ENCODE peak calls at places on chromosomes 16 and 17, in five cellular contexts. O is CD8-positive, alpha-beta memory T cell; A is SJSA1; T is GM06990; V is CD8-positive, alpha-beta T cell. Z is an unnamed sample.
A peak's percentile ranks its signal among the peaks of the same experiment; 100 is the strongest.

GRCh38 chr17:55177159-55177913 is 87.4 kb upstream of the HLF start:
- DNase-seq in O (no peak), T (no peak), V (no peak), A (no peak), Z (no peak)

GRCh38 chr17:15413101-15413750 is 54.2 kb downstream of the CDRT4 start:
- DNase-seq in T (no peak), O (no peak), A (no peak), V (no peak), Z (no peak)

GRCh38 chr17:78173025-78173715 is 4.8 kb downstream of the SYNGR2 start:
- DNase-seq in A (no peak), T (peak; percentile 71), V (no peak), O (no peak), Z (peak; percentile 94)

GRCh38 chr17:2981325-2981724 is 82.1 kb downstream of the OR1D5 start:
- DNase-seq in A (no peak), O (no peak), T (no peak), V (no peak), Z (no peak)

GRCh38 chr16:85891033-85891775 is 7.8 kb upstream of the IRF8 start:
- DNase-seq in T (no peak), A (no peak), V (no peak), O (no peak), Z (no peak)

GRCh38 chr16:65366316-65366715 is 244.5 kb upstream of the CDH11 start:
- DNase-seq in V (no peak), T (no peak), O (no peak), A (no peak), Z (no peak)

GRCh38 chr16:4056161-4057105 is 59.8 kb downstream of the ADCY9 start:
- DNase-seq in V (no peak), O (no peak), T (no peak), A (no peak), Z (no peak)

GRCh38 chr16:66520406-66521194 is 29.3 kb downstream of the TK2 start:
- DNase-seq in V (no peak), T (no peak), O (no peak), A (no peak), Z (peak; percentile 37)

GRCh38 chr17:35666070-35666469 is 65.4 kb upstream of the RASL10B start:
- DNase-seq in O (no peak), V (no peak), T (no peak), A (no peak), Z (no peak)

GRCh38 chr16:17296412-17296811 is 174.3 kb downstream of the XYLT1 start:
- DNase-seq in V (no peak), T (no peak), O (no peak), A (no peak), Z (no peak)

GRCh38 chr17:77837917-77838316 is 120.6 kb upstream of the TNRC6C start:
- DNase-seq in V (no peak), A (no peak), T (no peak), O (no peak), Z (no peak)

GRCh38 chr17:17675416-17675815 is 5.8 kb upstream of the RAI1 start:
- DNase-seq in O (no peak), V (no peak), A (no peak), T (no peak), Z (no peak)

GRCh38 chr17:63486317-63487013 is 9.6 kb downstream of the ACE start:
- DNase-seq in V (no peak), T (no peak), A (no peak), O (no peak), Z (no peak)

GRCh38 chr16:89764711-89765201 is 43.4 kb downstream of the ZNF276 start:
- DNase-seq in V (peak; percentile 54), T (peak; percentile 74), A (no peak), O (peak; percentile 32), Z (peak; percentile 83)

GRCh38 chr16:85170066-85171003 is 58.1 kb upstream of the CIBAR2 start:
- DNase-seq in T (no peak), O (no peak), A (peak; percentile 22), V (no peak), Z (no peak)

GRCh38 chr17:52383493-52384100 is 225.1 kb upstream of the CA10 start:
- DNase-seq in O (no peak), A (peak; percentile 24), T (no peak), V (no peak), Z (peak; percentile 67)

GRCh38 chr17:13563916-13564315 is 37.8 kb downstream of the HS3ST3A1 start:
- DNase-seq in T (no peak), V (no peak), O (no peak), A (no peak), Z (no peak)

GRCh38 chr17:50871898-50872297 is 5.7 kb upstream of the TOB1 start:
- DNase-seq in A (no peak), O (no peak), T (no peak), V (no peak), Z (no peak)

GRCh38 chr17:42010898-42011516 is 6.2 kb downstream of the DNAJC7 start:
- DNase-seq in V (no peak), O (no peak), T (no peak), A (no peak), Z (no peak)
- H3K36me3 ChIP-seq in V (no peaks in the 10 kb centered on the region), O (no peaks in the 10 kb centered on the region), T (no peaks in the 10 kb centered on the region), A (peaks cover 36% of the 10 kb centered on the region), Z (no peaks in the 10 kb centered on the region)

DNA sequence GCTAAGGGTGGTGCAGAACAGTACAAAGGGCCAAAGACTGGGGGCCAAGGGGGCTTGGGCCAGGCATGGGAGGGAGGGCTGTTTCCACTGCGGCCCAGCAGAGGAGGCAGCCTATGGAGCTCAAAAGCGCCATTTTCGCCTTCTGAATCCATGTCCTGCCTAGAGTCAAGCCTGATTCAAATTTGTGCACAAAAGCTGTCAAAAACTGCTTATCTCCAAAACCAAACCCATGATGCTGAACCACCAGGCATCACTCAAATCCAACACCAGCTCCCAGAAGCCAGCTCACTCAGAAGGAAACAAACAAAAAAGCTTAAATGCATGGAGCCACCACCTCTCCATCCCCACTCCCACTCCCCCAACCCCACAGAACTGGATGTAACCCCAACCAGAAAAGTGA is 16.0 kb downstream of the COG7 start:
- DNase-seq in O (no peak), V (no peak), T (no peak), A (no peak), Z (no peak)
- H3K36me3 ChIP-seq in O (peaks cover 28% of the 10 kb centered on the region), V (peaks cover 27% of the 10 kb centered on the region), T (peaks cover 7% of the 10 kb centered on the region), A (peaks cover 37% of the 10 kb centered on the region), Z (no peaks in the 10 kb centered on the region)

DNA sequence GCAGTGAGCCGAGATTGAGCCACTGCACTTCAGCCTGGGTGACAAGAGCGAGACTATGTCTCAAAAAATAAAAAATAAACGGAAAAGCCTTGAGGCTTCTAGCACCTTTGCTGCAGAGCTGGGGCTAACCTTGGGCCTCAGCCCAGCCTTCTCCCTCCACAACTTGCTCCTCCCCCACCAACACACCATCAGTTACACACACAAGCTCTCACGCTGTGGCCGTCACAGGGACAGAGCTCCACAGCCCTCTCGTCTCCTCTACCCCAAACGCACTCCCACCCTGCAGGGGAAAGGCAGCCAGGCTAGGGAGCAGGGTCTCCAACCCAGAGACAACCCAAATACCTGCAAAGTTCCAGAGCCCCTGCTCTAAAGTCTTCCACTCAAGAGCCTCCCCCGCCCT is 22.0 kb upstream of the MRPS23 start:
- DNase-seq in T (no peak), V (no peak), A (no peak), O (no peak), Z (no peak)
- H3K36me3 ChIP-seq in T (no peaks in the 10 kb centered on the region), V (no peaks in the 10 kb centered on the region), A (peaks cover 81% of the 10 kb centered on the region), O (no peaks in the 10 kb centered on the region), Z (no peaks in the 10 kb centered on the region)

GRCh38 chr16:28982949-28983348 is 1.9 kb upstream of the LAT start:
- DNase-seq in O (no peak), T (no peak), A (no peak), V (no peak), Z (no peak)

GRCh38 chr16:28981517-28981916 is 3.3 kb upstream of the LAT start:
- DNase-seq in A (no peak), T (no peak), V (no peak), O (no peak), Z (peak; percentile 39)

GRCh38 chr16:28983644-28984043 is 1.2 kb upstream of the LAT start:
- DNase-seq in T (no peak), V (no peak), O (no peak), A (no peak), Z (no peak)

GRCh38 chr16:28980929-28981328 is 3.9 kb upstream of the LAT start:
- DNase-seq in A (no peak), T (no peak), V (no peak), O (no peak), Z (no peak)

DNA sequence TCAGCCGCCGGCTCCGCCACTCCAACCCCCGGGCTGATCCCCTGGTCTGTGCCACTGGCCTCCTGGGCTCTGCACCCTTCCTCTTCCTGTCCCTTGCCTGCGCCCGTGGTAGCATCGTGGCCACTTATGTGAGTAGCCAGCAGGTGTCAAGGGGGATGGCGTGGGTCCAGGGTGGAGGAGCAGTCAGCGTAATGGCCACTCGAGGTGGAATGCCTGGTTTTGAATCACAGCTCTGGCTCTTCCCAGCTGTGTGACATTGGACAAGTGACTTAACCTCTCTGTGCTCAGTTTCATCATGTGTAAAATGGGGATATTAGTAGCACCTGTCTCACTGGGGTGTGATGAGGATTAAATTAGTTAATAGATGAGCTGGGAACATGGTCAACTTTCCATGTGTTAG is 2.4 kb upstream of the LAT start:
- DNase-seq in T (no peak), A (no peak), V (no peak), O (no peak), Z (no peak)
- H3K36me3 ChIP-seq in T (peaks cover 24% of the 10 kb centered on the region), A (peaks cover 48% of the 10 kb centered on the region), V (peaks cover 32% of the 10 kb centered on the region), O (peaks cover 18% of the 10 kb centered on the region), Z (no peaks in the 10 kb centered on the region)

DNA sequence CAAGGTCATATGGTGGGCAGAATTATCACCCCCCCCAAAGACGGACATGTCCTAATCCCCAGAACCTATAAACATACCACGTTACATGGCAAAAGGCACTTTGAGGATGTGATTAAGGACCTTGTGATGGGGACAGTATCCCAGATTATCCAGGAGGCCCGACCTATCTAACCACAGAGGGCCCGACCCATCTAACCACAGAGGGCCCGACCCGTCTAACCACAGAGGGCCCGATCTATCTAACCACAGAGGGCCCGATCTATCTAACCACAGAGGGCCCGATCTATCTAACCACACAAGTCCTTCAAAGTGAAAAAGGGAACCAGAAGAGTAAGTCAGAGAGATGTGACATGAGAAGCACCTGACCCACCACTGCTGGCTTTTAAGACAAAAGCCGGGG is 56.8 kb downstream of the ANKFY1 start:
- DNase-seq in T (no peak), V (no peak), A (no peak), O (no peak), Z (peak; percentile 51)
- H3K36me3 ChIP-seq in T (peaks cover 8% of the 10 kb centered on the region), V (peaks cover 24% of the 10 kb centered on the region), A (peaks cover 55% of the 10 kb centered on the region), O (peaks cover 31% of the 10 kb centered on the region), Z (peaks cover 9% of the 10 kb centered on the region)

DNA sequence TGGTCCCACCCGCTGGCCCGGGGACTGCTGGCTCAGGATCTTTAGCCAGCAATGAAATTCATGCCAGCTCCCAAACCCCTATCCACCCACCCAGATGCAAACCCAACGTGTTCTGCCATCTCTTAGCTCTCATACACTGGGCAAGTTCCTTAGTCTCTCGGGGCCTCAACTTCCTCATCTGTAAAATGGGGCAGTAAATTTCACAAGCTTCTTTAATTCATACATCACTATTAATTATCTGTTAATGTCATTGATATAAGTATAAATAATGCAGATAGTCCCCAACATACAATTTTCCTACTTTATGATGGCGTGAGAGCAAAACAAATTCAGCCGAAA is 398.7 kb downstream of the SOX9 start:
- DNase-seq in A (no peak), T (no peak), O (no peak), V (no peak), Z (no peak)
- H3K36me3 ChIP-seq in A (no peaks in the 10 kb centered on the region), T (no peaks in the 10 kb centered on the region), O (no peaks in the 10 kb centered on the region), V (no peaks in the 10 kb centered on the region), Z (no peaks in the 10 kb centered on the region)

Z was measured in MM.1S.